ENCODE peak calls at places on chromosomes 11 and 22, in eight cellular contexts. C is thoracic aorta, Z is A172, E is psoas muscle, B is NCI-H1105 treated with DMSO at 0.1 percent for 48 hours, H is NCI-H1417, J is astrocyte, L is astrocyte of the spinal cord. Q is an unnamed sample.

GRCh38 chr11:12723410-12724297 is 49.4 kb downstream of the TEAD1 start:
- DNase-seq in L (peak), E (no peak), H (peak), J (peak), B (peak), Z (peak), C (no peak), Q (no peak)

GRCh38 chr11:61429346-61429690 is 457 bp downstream of the CPSF7 start:
- DNase-seq in L (peak), C (no peak), Z (peak), E (peak), H (peak), B (peak), J (peak), Q (peak)

GRCh38 chr22:41216984-41217383 is 11.9 kb downstream of the L3MBTL2 start:
- DNase-seq in H (peak), C (no peak), E (no peak), B (peak), J (no peak), L (no peak), Z (no peak), Q (no peak)

GRCh38 chr22:49704345-49705215 is 123.1 kb downstream of the BRD1 start:
- DNase-seq in C (no peak), B (no peak), Z (no peak), H (no peak), J (no peak), L (no peak), E (no peak), Q (no peak)

GRCh38 chr22:41825376-41825775 is 7.5 kb upstream of the SREBF2 start:
- DNase-seq in H (no peak), J (peak), L (no peak), B (no peak), Z (no peak), C (no peak), E (no peak), Q (no peak)

GRCh38 chr11:35030716-35031213 is 108.2 kb upstream of the CD44 start:
- DNase-seq in H (no peak), B (no peak), C (peak), E (peak), L (peak), J (peak), Z (peak), Q (peak)

GRCh38 chr11:25211635-25212251 is 714.9 kb downstream of the LUZP2 start:
- DNase-seq in C (no peak), B (no peak), J (no peak), Z (no peak), H (no peak), L (peak), E (no peak), Q (no peak)

GRCh38 chr11:93039841-93040240 is 70.4 kb downstream of the MTNR1B start:
- DNase-seq in E (no peak), L (no peak), C (no peak), Z (no peak), J (no peak), H (no peak), B (no peak), Q (no peak)

GRCh38 chr11:8018742-8019631 is 31.9 kb downstream of the EIF3F start:
- DNase-seq in L (peak), B (peak), C (peak), J (peak), E (peak), H (peak), Z (no peak), Q (peak)

GRCh38 chr11:110908401-110909106 is 196.3 kb upstream of the ARHGAP20 start:
- DNase-seq in E (no peak), B (no peak), C (no peak), H (no peak), J (peak), Z (peak), L (peak), Q (peak)

GRCh38 chr11:43557553-43558031 is 122.9 kb upstream of the HSD17B12 start:
- DNase-seq in J (no peak), L (no peak), Z (no peak), H (no peak), B (no peak), C (no peak), E (no peak), Q (no peak)

GRCh38 chr11:64331569-64332371 is 8.2 kb upstream of the CCDC88B start:
- DNase-seq in J (peak), B (no peak), L (peak), E (peak), C (no peak), Z (peak), H (no peak), Q (peak)

GRCh38 chr22:44990810-44991209 is 19.0 kb downstream of the PHF21B start:
- DNase-seq in L (no peak), Z (no peak), H (no peak), J (no peak), C (no peak), B (no peak), E (no peak), Q (no peak)

GRCh38 chr11:82720267-82720666 is 13.4 kb downstream of the FAM181B start:
- DNase-seq in L (no peak), H (no peak), E (no peak), J (no peak), Z (no peak), B (no peak), C (no peak), Q (no peak)

GRCh38 chr22:27797793-27798525 is 3.6 kb downstream of the MN1 start:
- DNase-seq in H (no peak), C (no peak), E (peak), L (no peak), B (no peak), Z (no peak), J (no peak), Q (no peak)

GRCh38 chr22:31639640-31640039 is 22.4 kb downstream of the PISD start:
- DNase-seq in H (no peak), J (no peak), Z (no peak), C (no peak), B (no peak), E (no peak), L (no peak), Q (no peak)

GRCh38 chr11:101987370-101987769 is 59.9 kb upstream of the CFAP300 start:
- DNase-seq in B (no peak), J (no peak), Z (no peak), C (no peak), H (no peak), E (no peak), L (no peak), Q (no peak)

GRCh38 chr11:120303004-120303637 is 22.0 kb upstream of the TLCD5 start:
- DNase-seq in Z (peak), L (peak), E (peak), C (no peak), J (peak), H (peak), B (peak), Q (peak)

GRCh38 chr22:38298312-38299000 is 18.8 kb downstream of the CSNK1E start:
- DNase-seq in L (peak), B (no peak), J (peak), Z (peak), C (no peak), E (peak), H (no peak), Q (peak)

GRCh38 chr22:46069518-46070214 is 80.7 kb upstream of the PPARA start:
- DNase-seq in H (peak), L (peak), E (peak), J (peak), Z (peak), B (peak), C (peak), Q (peak)

GRCh38 chr11:47609675-47610074 is 15.5 kb upstream of the C1QTNF4 start:
- DNase-seq in Z (no peak), B (no peak), C (no peak), L (no peak), J (no peak), H (no peak), E (no peak), Q (no peak)

GRCh38 chr11:85481862-85482261 is 145.3 kb downstream of the DLG2 start:
- DNase-seq in H (no peak), Z (no peak), E (no peak), B (no peak), L (no peak), J (no peak), C (no peak), Q (no peak)

GRCh38 chr11:92569717-92570116 is 345.1 kb downstream of the FAT3 start:
- DNase-seq in L (no peak), Z (no peak), E (no peak), B (no peak), H (no peak), J (no peak), C (no peak), Q (no peak)

GRCh38 chr22:44667829-44668189 is 34.2 kb upstream of the PRR5 start:
- DNase-seq in L (no peak), C (no peak), E (peak), B (no peak), Z (no peak), H (no peak), J (no peak), Q (no peak)

GRCh38 chr11:110147965-110148709 is 54.9 kb downstream of the ZC3H12C start:
- DNase-seq in B (no peak), J (peak), H (no peak), L (peak), Z (peak), E (no peak), C (no peak), Q (peak)

GRCh38 chr11:61146413-61146812 is 14.8 kb downstream of the VPS37C start:
- DNase-seq in J (no peak), H (no peak), B (no peak), C (no peak), Z (no peak), E (no peak), L (no peak), Q (no peak)

GRCh38 chr11:121086866-121087265 is 14.2 kb upstream of the TECTA start:
- DNase-seq in C (no peak), B (no peak), J (no peak), E (no peak), Z (no peak), H (no peak), L (peak), Q (peak)

GRCh38 chr11:22617868-22618267 is 7.8 kb downstream of the FANCF start:
- DNase-seq in J (no peak), E (no peak), L (no peak), B (no peak), Z (no peak), H (no peak), C (no peak), Q (no peak)

GRCh38 chr22:48832592-48832991 is 995.1 kb downstream of the BRD1 start:
- DNase-seq in B (no peak), C (no peak), E (no peak), Z (peak), L (no peak), J (no peak), H (no peak), Q (no peak)

GRCh38 chr11:44883277-44883676 is 67.4 kb downstream of the TP53I11 start:
- DNase-seq in E (no peak), Z (peak), C (no peak), J (no peak), H (no peak), L (no peak), B (no peak), Q (no peak)

GRCh38 chr11:93796832-93797231 is 12.8 kb downstream of the MED17 start:
- DNase-seq in J (no peak), Z (no peak), H (no peak), B (no peak), C (no peak), E (no peak), L (no peak), Q (no peak)

GRCh38 chr22:26367402-26368245 is 61.4 kb upstream of the ASPHD2 start:
- DNase-seq in J (peak), C (no peak), H (peak), L (peak), E (no peak), B (peak), Z (peak), Q (peak)

GRCh38 chr11:78040691-78041379 is 17.8 kb upstream of the KCTD14 start:
- DNase-seq in E (no peak), J (no peak), Z (peak), B (no peak), H (no peak), L (no peak), C (no peak), Q (no peak)

GRCh38 chr11:72141066-72141465 is 5.5 kb downstream of the FOLR3 start:
- DNase-seq in B (no peak), E (no peak), C (no peak), H (no peak), J (peak), Z (peak), L (peak), Q (peak)

GRCh38 chr11:125154380-125155099 is 10.0 kb upstream of the PKNOX2 start:
- DNase-seq in B (no peak), E (no peak), J (no peak), H (no peak), C (no peak), L (no peak), Z (no peak), Q (no peak)

GRCh38 chr11:35610636-35611035 is 7.6 kb upstream of the FJX1 start:
- DNase-seq in J (no peak), B (no peak), Z (no peak), E (no peak), H (no peak), L (no peak), C (no peak), Q (no peak)

GRCh38 chr11:102655547-102655946 is 30.4 kb upstream of the MMP20 start:
- DNase-seq in J (no peak), Z (no peak), E (no peak), C (no peak), B (no peak), L (no peak), H (no peak), Q (no peak)

GRCh38 chr11:70556884-70557741 is 158.8 kb downstream of the CTTN start:
- DNase-seq in L (peak), B (no peak), E (peak), Z (peak), J (peak), C (no peak), H (no peak), Q (peak)

GRCh38 chr11:128520206-128520885 is 67.0 kb downstream of the ETS1 start:
- DNase-seq in J (no peak), E (no peak), L (no peak), Z (no peak), B (no peak), C (no peak), H (no peak), Q (no peak)

GRCh38 chr11:94142308-94143277 is 14.0 kb downstream of the PANX1 start:
- DNase-seq in Z (no peak), B (no peak), E (no peak), C (no peak), H (no peak), L (no peak), J (peak), Q (no peak)